ENCODE peak calls at places on chromosomes 3 and 15, in four cellular contexts. J, N, Z and L are unnamed samples.

GRCh38 chr3:2826036-2826435 is 284.1 kb downstream of the IL5RA start:
- DNase-seq in J (no peak), Z (no peak), N (no peak), L (no peak)

GRCh38 chr15:78046796-78047341 is 30.6 kb downstream of the TBC1D2B start:
- DNase-seq in N (peak; percentile 42), J (no peak), Z (no peak), L (no peak)

GRCh38 chr3:159785276-159785675 is 203.4 kb upstream of the IL12A start:
- DNase-seq in Z (no peak), J (no peak), N (no peak), L (no peak)

GRCh38 chr3:159643406-159643805 is 345.2 kb upstream of the IL12A start:
- DNase-seq in Z (no peak), J (no peak), N (no peak), L (no peak)

GRCh38 chr3:33883538-33884203 is 85.2 kb downstream of the PDCD6IP start:
- DNase-seq in N (no peak), Z (no peak), J (no peak), L (no peak)

GRCh38 chr15:71575474-71576045 is 234.8 kb upstream of the NR2E3 start:
- DNase-seq in Z (no peak), J (no peak), N (no peak), L (no peak)

GRCh38 chr15:99981223-99981647 is 248.0 kb upstream of the LYSMD4 start:
- DNase-seq in N (no peak), J (no peak), Z (no peak), L (no peak)

GRCh38 chr15:95086543-95087252 is 855.3 kb downstream of the MCTP2 start:
- DNase-seq in J (no peak), Z (no peak), N (no peak), L (no peak)

GRCh38 chr15:63191895-63192603 is 2.6 kb downstream of the RAB8B start:
- DNase-seq in Z (no peak), J (no peak), N (peak; percentile 19), L (no peak)

GRCh38 chr15:93072440-93073394 is 16.3 kb downstream of the RGMA start:
- DNase-seq in Z (no peak), J (no peak), N (peak; percentile 63), L (no peak)

GRCh38 chr15:87527875-87528274 is 728.7 kb downstream of the NTRK3 start:
- DNase-seq in Z (no peak), N (no peak), J (no peak), L (no peak)

GRCh38 chr3:107738486-107739183 is 215.9 kb downstream of the BBX start:
- DNase-seq in N (no peak), Z (no peak), J (no peak), L (no peak)

GRCh38 chr3:45464336-45464809 is 76.0 kb downstream of the LARS2 start:
- DNase-seq in J (no peak), N (peak; percentile 19), Z (no peak), L (peak; percentile 90)

GRCh38 chr3:180804871-180805430 is 107.5 kb upstream of the FXR1 start:
- DNase-seq in J (no peak), N (no peak), Z (no peak), L (no peak)
- TF ChIP-seq CTCF in J (no peak), N (no peak), Z (no peak), L (no peak)

DNA sequence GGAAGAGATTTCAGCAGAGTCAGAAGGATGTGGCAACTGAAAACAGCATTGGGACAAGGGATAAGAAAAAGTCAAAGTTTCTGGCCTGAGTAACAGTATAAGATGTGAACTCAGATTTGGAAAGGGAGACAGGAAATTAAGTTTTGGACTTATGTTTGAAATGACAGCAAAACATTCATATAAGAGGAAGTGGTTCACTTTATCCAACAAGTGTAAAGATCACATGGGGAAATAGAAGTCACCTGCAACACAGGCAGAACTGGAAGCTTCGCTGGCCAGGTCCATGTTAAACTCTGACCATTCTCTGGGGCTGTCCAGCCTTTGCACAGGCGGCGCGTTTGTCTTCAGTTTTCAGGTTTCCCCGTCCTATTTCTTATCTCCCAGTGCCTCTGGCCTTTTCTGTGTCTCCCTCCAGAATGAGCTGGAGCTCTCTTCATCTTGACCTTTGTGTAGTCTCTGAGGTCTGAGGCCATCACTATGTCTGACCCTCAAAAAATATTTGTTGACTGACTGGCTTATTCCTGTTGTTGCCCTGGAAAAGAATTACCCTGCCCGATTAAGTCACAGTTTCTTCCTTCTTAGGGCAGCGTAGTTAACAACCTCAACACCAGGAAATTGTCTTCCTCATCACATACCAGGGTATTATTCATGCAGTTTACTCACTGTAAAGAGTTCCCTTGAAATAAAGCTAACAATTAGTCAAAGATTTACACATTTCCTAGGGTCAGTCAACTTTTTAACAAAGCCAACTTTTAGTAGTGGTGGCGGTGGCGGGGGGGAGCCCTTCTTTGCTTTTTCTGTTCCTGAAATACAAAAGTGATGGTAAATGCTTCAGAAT is 1.0 kb upstream of the RASA2 start:
- DNase-seq in N (no peak), J (no peak), Z (no peak), L (peak; percentile 43)
- TF ChIP-seq CTCF in N (no peak), J (no peak), Z (no peak), L (no peak)

DNA sequence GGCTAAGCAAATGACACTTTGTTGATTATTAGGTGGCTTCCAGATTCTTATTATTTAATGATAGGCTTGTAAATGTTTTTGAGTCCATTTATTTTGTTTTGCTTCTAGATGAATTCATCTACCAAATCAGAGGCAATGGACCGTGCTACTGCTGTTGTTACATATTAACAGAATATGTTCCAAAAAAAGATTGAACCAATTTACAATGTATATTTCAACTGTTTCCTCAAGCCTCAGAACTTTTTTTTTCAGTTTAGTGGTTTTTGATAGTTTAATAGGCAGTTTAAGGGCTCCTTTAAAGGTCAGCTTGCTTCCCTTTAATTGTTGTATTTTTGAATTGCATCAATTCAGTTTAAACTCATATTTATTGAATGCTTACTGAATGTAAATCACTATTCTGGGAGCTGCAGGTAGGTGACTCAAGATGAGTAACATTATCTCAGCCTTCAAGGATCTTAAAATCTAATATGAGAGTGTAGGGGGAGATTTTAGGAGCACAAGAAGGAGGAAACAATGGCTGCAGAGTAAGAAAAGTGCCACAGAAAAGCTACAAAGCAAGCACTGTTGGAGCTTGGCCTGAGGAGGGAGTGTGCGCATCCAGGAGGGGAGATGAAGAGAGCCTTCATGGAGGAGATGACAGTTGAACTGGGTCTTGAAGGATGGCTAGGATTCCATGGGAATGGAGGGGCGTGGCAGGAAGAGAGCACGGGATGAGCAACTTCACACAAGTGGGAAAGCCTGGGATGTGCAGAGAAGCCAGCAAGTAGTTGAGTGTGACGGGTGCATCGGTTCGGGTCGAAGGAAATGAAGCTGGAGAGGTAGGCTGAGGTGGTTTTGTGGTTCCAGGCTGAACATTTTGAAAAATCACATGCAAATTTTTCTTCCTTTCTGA is 14.7 kb downstream of the MAP2K1 start:
- DNase-seq in Z (no peak), N (no peak), J (no peak), L (no peak)
- TF ChIP-seq CTCF in Z (no peak), N (no peak), J (no peak), L (no peak)

GRCh38 chr3:8490079-8490552 is 11.5 kb upstream of the LMCD1 start:
- DNase-seq in J (no peak), N (no peak), Z (no peak), L (no peak)
- TF ChIP-seq CTCF in J (no peak), N (no peak), Z (no peak), L (no peak)

GRCh38 chr15:65916664-65917406 is 47.5 kb downstream of the RAB11A start:
- DNase-seq in N (peak; percentile 13), Z (peak; percentile 64), J (no peak), L (no peak)
- TF ChIP-seq CTCF in N (peak; percentile 38), Z (no peak), J (peak; percentile 41), L (no peak)

DNA sequence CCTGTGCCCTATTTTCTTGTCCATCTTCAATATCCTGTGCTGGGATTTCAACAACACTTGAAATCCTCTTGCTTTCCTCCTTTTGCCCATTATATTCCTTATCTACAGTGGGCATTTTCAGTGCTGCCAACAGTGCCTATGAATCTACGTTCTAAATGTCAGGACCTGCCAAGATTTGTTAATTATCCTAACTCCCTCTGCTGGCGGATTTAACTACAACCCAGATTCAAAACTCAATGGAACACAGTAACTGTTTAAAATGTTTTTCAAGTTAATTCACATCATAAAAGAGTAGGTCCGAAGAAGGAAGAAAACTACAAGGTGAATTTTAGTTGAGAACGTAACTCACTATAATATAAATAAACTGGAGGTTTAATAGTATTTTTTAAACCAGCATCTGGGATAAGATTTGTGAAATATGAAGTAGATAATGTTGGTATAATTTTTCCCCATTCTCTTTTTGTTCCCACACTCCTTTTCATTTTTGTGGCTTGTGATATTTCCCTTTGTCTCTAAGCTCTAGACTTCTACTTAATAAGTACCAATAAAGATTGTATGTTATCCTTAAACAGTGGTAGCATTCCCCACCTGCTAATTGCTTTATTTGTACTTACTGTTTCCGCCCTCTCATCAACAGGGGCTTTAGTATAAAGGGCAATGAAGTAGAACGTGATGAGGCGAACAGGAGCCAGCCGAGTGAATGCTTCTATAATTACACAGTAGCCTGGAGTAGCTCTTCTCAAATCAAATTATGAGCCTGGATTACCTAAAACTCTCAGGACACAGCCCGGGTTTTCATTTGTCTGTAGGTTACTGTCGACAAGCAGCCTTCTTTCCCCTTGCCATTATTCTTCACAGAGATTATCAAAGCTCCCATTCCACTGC is 302.5 kb upstream of the ATP11B start:
- DNase-seq in Z (no peak), J (no peak), N (no peak), L (no peak)
- TF ChIP-seq CTCF in Z (no peak), J (peak; percentile 28), N (peak; percentile 24), L (no peak)

GRCh38 chr15:69982037-69982436 is 115.7 kb downstream of the TLE3 start:
- DNase-seq in Z (no peak), N (no peak), J (no peak), L (no peak)

GRCh38 chr15:69979783-69980182 is 117.9 kb downstream of the TLE3 start:
- DNase-seq in J (peak; percentile 32), N (peak; percentile 74), Z (peak; percentile 59), L (no peak)

GRCh38 chr15:69978603-69979002 is 119.1 kb downstream of the TLE3 start:
- DNase-seq in J (no peak), N (no peak), Z (no peak), L (no peak)

GRCh38 chr15:69980311-69981059 is 117.2 kb downstream of the TLE3 start:
- DNase-seq in J (no peak), Z (no peak), N (no peak), L (no peak)

GRCh38 chr15:69979269-69979668 is 118.4 kb downstream of the TLE3 start:
- DNase-seq in N (peak; percentile 54), J (no peak), Z (peak; percentile 45), L (no peak)
- TF ChIP-seq CTCF in N (no peak), J (no peak), Z (no peak), L (no peak)

GRCh38 chr3:851098-851790 is 241.6 kb upstream of the CNTN6 start:
- DNase-seq in Z (no peak), J (no peak), N (no peak), L (no peak)

GRCh38 chr3:853489-853888 is 239.3 kb upstream of the CNTN6 start:
- DNase-seq in N (no peak), J (no peak), Z (no peak), L (no peak)

GRCh38 chr3:852033-852432 is 240.8 kb upstream of the CNTN6 start:
- DNase-seq in J (no peak), N (no peak), Z (no peak), L (no peak)
- TF ChIP-seq CTCF in J (no peak), N (no peak), Z (no peak), L (no peak)

GRCh38 chr3:14125193-14126016 is 553 bp downstream of the TMEM43 start:
- DNase-seq in Z (no peak), N (peak; percentile 80), J (no peak), L (peak; percentile 68)
- TF ChIP-seq CTCF in Z (no peak), N (no peak), J (no peak), L (no peak)